ENCODE peak calls at places on chromosomes 2 and 18, in eight cellular contexts. J, Y, G, M, I, Z, O and E are unnamed samples.
A peak's percentile ranks its signal among the peaks of the same experiment; 100 is the strongest.

GRCh38 chr18:78151948-78152725 is 827.5 kb upstream of the SALL3 start:
- DNase-seq in J (no peak), Y (no peak), G (no peak), M (no peak), I (no peak), Z (no peak), O (no peak), E (no peak)

GRCh38 chr2:166375205-166375735 is 474 bp downstream of the SCN9A start:
- DNase-seq in J (no peak), Y (no peak), G (no peak), M (no peak), I (no peak), Z (no peak), O (peak; percentile 18), E (peak; percentile 55)

GRCh38 chr2:83951378-83951947 is 507.6 kb downstream of the SUCLG1 start:
- DNase-seq in J (no peak), Y (no peak), G (no peak), M (no peak), I (no peak), Z (no peak), O (no peak), E (no peak)

GRCh38 chr18:75100832-75101630 is 107.9 kb downstream of the PTGR3 start:
- DNase-seq in J (no peak), Y (peak; percentile 5), G (no peak), M (no peak), I (no peak), Z (no peak), O (no peak), E (no peak)

GRCh38 chr2:3459185-3460015 is 59.9 kb downstream of the ADI1 start:
- DNase-seq in J (no peak), Y (no peak), G (no peak), M (no peak), I (no peak), Z (peak; percentile 37), O (no peak), E (no peak)

GRCh38 chr2:86435531-86435930 is 5.6 kb upstream of the KDM3A start:
- DNase-seq in J (no peak), Y (no peak), G (no peak), M (no peak), I (no peak), Z (no peak), O (no peak), E (no peak)

GRCh38 chr2:60659026-60659425 is 97.0 kb upstream of the PAPOLG start:
- DNase-seq in J (no peak), Y (no peak), G (no peak), M (no peak), I (no peak), Z (no peak), O (no peak), E (no peak)

GRCh38 chr18:51048190-51048589 is 18.2 kb downstream of the SMAD4 start:
- DNase-seq in J (no peak), Y (no peak), G (no peak), M (no peak), I (no peak), Z (no peak), O (no peak), E (no peak)

GRCh38 chr2:66772618-66773017 is 337.7 kb downstream of the MEIS1 start:
- DNase-seq in J (no peak), Y (no peak), G (no peak), M (no peak), I (no peak), Z (no peak), O (peak; percentile 9), E (no peak)

GRCh38 chr2:106085441-106085911 is 108.6 kb downstream of the UXS1 start:
- DNase-seq in J (no peak), Y (no peak), G (no peak), M (no peak), I (no peak), Z (no peak), O (peak; percentile 64), E (peak; percentile 60)

GRCh38 chr2:60806988-60807681 is 51.1 kb downstream of the PAPOLG start:
- DNase-seq in J (peak; percentile 78), Y (no peak), G (no peak), M (peak; percentile 16), I (no peak), Z (peak; percentile 29), O (peak; percentile 55), E (peak; percentile 55)

GRCh38 chr2:180376076-180376475 is 369.0 kb upstream of the CWC22 start:
- DNase-seq in J (no peak), Y (no peak), G (no peak), M (no peak), I (no peak), Z (no peak), O (peak; percentile 59), E (no peak)

GRCh38 chr2:63950414-63950813 is 68.8 kb downstream of the VPS54 start:
- DNase-seq in J (no peak), Y (no peak), G (no peak), M (no peak), I (no peak), Z (no peak), O (peak; percentile 4), E (no peak)

GRCh38 chr2:41241325-41242000 is 789.6 kb upstream of the SLC8A1 start:
- DNase-seq in J (no peak), Y (no peak), G (no peak), M (no peak), I (no peak), Z (no peak), O (no peak), E (no peak)